ENCODE peak calls at places on chromosomes 7 and 10, in five cellular contexts. I is GM12878, E is astrocyte, S is neuronal stem cell, T is endothelial cell of umbilical vein. V is an unnamed sample.

GRCh38 chr7:137985253-137985896 is 16.5 kb downstream of the CREB3L2 start:
- DNase-seq in I (peak), E (peak), S (no peak), T (peak), V (no peak)

GRCh38 chr7:112271162-112271561 is 64.7 kb downstream of the ZNF277 start:
- DNase-seq in S (no peak), I (no peak), E (no peak), T (no peak), V (no peak)

GRCh38 chr7:13851756-13852155 is 137.7 kb downstream of the ETV1 start:
- DNase-seq in T (no peak), E (peak), I (no peak), S (no peak), V (no peak)

GRCh38 chr7:30914611-30915601 is 3.3 kb downstream of the AQP1 start:
- DNase-seq in S (no peak), I (no peak), E (peak), T (no peak), V (peak)

GRCh38 chr10:96124230-96125141 is 5.6 kb upstream of the ZNF518A start:
- DNase-seq in T (peak), E (peak), S (peak), I (no peak), V (peak)

GRCh38 chr10:1171586-1171985 is 115.4 kb downstream of the WDR37 start:
- DNase-seq in I (no peak), E (no peak), S (no peak), T (no peak), V (no peak)

GRCh38 chr10:119675483-119676170 is 24.4 kb downstream of the BAG3 start:
- DNase-seq in S (no peak), I (no peak), T (no peak), E (no peak), V (no peak)

GRCh38 chr7:153392726-153393125 is 633.2 kb downstream of the ACTR3B start:
- DNase-seq in I (no peak), T (no peak), E (no peak), S (no peak), V (no peak)

GRCh38 chr10:71136036-71136690 is 76.2 kb upstream of the UNC5B start:
- DNase-seq in T (no peak), E (no peak), I (no peak), S (no peak), V (no peak)

GRCh38 chr7:129085148-129085547 is 30.2 kb upstream of the TNPO3 start:
- DNase-seq in S (no peak), I (no peak), E (no peak), T (no peak), V (no peak)

GRCh38 chr10:122877264-122877663 is 2.1 kb downstream of the FAM24B start:
- DNase-seq in I (no peak), E (no peak), S (no peak), T (no peak), V (no peak)

GRCh38 chr10:97708976-97709745 is 4.4 kb upstream of the MARVELD1 start:
- DNase-seq in S (peak), E (peak), T (peak), I (no peak), V (no peak)

GRCh38 chr10:47383254-47384147 is 592 bp downstream of the ZNF488 start:
- DNase-seq in T (no peak), E (no peak), S (no peak), I (no peak), V (no peak)

GRCh38 chr7:113799896-113800295 is 118.9 kb downstream of the PPP1R3A start:
- DNase-seq in I (peak), T (no peak), S (no peak), E (no peak), V (no peak)

GRCh38 chr10:110354322-110354766 is 49.6 kb upstream of the SMNDC1 start:
- DNase-seq in I (peak), T (peak), E (peak), S (peak), V (peak)

GRCh38 chr7:12431886-12432285 is 28.2 kb upstream of the VWDE start:
- DNase-seq in E (no peak), I (no peak), S (no peak), T (peak), V (peak)

GRCh38 chr10:97648557-97649404 is 8.3 kb downstream of the PI4K2A start:
- DNase-seq in T (peak), I (peak), S (no peak), E (peak), V (peak)

GRCh38 chr10:1559731-1560130 is 177.6 kb downstream of the ADARB2 start:
- DNase-seq in I (no peak), T (no peak), S (no peak), E (no peak), V (no peak)

GRCh38 chr7:138434458-138435093 is 25.5 kb upstream of the TRIM24 start:
- DNase-seq in S (no peak), E (no peak), T (no peak), I (no peak), V (no peak)

GRCh38 chr10:114905450-114905849 is 32.5 kb upstream of the TRUB1 start:
- DNase-seq in S (no peak), E (peak), T (no peak), I (no peak), V (peak)

GRCh38 chr7:136105191-136105590 is 128.0 kb upstream of the MTPN start:
- DNase-seq in S (no peak), T (no peak), I (no peak), E (no peak), V (no peak)

GRCh38 chr10:9911488-9911887 is 1106.2 kb upstream of the CELF2 start:
- DNase-seq in T (no peak), I (no peak), S (no peak), E (no peak), V (no peak)

GRCh38 chr10:89342219-89342966 is 14.6 kb downstream of the IFIT3 start:
- DNase-seq in S (no peak), E (peak), I (no peak), T (peak), V (peak)

GRCh38 chr10:119940487-119940886 is 48.0 kb downstream of the SEC23IP start:
- DNase-seq in S (no peak), T (peak), E (peak), I (no peak), V (peak)

GRCh38 chr10:71836594-71836970 is 14.5 kb downstream of the PSAP start:
- DNase-seq in E (peak), S (no peak), I (peak), T (peak), V (no peak)

GRCh38 chr7:128168667-128169210 is 72.3 kb upstream of the LEP start:
- DNase-seq in E (peak), I (no peak), T (peak), S (peak), V (peak)

GRCh38 chr7:84948632-84949031 is 238.2 kb downstream of the SEMA3D start:
- DNase-seq in I (no peak), E (peak), S (no peak), T (no peak), V (no peak)
- H2AFZ ChIP-seq in I (no peak), E (no peak), S (no peak), T (peak), V (no peak)

DNA sequence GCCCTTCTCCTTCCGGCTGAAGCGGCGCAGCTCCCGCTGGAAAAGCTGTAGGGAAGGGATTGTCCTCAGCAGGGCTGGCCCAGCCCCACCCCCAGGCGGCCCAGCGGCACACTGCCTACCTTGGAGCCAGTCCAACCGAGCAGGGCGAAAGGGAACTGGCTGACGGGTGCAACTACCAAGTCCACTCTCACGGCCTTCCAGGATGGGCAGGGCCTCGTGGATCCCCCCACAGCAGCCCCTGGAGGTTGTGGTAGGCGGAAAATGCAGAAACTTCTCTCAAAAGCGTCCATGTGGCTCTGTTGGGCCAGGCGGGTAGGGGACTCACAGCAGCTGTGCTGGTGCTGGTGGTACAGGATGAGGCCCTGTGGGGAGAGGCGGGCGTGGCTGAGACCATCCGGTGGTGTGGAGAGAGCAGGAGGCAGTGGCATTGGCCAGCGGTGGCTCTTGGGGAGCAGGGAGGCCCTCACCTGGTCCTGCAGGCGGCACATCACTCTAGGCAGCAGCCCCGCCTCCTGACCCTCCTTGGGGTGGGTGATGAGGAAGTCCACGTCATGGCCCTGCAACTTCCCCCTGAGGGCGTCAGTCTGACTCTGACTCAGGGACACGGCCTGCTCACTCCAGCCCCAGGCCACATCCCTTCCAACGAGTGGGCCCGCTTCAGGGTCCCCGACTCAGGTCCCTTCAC is 8.4 kb upstream of the PGAM2 start:
- DNase-seq in E (peak), I (no peak), S (no peak), T (peak), V (peak)
- H3K9ac ChIP-seq in E (peak), I (no peak), S (peak), T (peak), V (no peak)

DNA sequence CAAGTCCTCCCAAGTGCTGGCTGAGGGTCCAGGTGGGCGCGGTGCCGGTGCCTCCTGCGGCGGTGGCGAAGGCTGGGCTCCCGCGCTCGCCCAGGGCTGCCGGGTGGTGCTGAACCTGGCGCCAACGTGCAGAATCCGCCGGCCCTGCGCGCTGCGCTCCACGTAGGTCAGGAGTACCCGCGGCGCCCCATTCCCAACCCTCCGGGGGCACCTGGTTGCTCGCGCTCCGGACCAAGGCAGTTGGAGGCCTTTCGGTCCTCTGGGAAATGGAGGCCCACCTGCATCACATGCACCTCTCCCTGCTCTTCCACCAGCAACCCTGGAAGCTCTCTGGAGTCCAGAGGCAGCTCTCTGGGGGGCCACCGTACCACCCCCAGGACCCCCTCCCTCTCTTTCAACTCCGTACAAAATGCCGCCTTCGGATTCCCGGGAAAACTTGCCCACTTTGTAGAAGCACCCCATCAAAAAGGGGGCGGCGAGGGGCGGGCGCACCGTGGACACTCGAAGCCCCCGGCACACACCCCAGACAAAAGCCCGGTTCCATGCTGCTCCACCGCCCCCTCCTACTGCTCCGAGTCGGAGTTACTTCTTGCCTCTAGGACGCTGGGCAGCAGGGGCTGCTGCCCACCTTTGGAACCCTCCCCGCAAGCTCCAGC is 706 bp downstream of the SLC16A9 start:
- DNase-seq in I (no peak), E (no peak), T (peak), S (peak), V (peak)
- H3K4me3 ChIP-seq in I (peak), E (peak), T (peak), S (peak), V (peak)

DNA sequence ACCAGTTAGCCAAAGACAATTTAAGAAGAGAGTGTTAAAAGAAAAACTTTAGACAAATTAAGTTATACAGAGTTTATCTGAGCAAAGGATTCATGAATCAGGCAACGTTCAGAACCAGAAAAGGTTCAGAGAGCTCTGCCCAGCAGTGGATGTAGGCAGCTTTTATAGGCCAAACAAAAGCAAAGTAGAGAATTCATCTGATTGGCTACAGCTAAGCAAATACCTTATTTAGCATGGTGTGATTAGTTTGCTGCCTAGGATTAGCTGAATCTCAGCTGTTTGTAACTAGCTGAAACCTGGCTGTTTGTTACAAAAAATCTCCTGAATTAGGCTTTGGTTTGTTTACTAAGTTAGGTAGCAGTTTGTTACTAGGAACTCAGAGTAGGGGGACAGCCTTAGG is 66.0 kb downstream of the SLC25A40 start:
- DNase-seq in I (no peak), T (no peak), E (no peak), S (peak), V (no peak)
- H2AFZ ChIP-seq in I (no peak), T (no peak), E (peak), S (peak), V (no peak)

DNA sequence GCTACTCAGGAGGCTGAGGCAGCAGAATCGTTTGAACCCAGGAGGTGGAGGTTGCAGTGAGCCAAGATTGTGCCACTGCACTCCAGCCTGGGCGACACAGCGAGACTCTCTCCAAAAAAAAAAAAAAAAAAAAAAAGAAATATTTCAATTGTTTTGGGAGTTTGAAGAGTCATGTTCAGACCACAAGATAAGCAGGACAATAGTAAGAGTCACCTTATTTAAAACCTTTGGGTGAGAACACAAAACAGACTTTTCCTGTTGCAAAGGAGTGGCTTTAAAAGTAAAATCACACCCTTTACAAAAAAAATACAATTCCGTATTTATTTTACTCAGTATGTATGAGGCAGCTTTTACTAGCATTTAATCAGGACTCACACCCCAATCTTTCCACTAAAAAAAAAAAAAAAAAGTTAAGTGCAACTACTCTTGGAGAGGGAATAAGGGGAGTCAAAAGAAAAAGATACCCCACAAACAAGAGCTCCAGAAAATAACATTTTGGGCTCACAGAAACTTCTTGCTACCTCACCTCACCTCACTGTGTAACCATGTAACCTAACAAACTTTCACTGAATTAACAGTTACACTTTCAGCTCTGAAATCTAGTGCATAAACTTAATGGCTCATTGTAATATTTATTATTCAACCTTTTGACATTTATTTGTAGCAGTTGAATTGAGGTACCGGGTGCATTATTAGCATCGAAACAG is 11.2 kb downstream of the SKIDA1 start:
- DNase-seq in I (no peak), T (no peak), S (no peak), E (no peak), V (no peak)
- H3K9ac ChIP-seq in I (no peak), T (no peak), S (no peak), E (peak), V (no peak)

GRCh38 chr10:34817586-34817985 is 2.5 kb upstream of the PARD3 start:
- DNase-seq in S (no peak), I (no peak), E (no peak), T (no peak), V (no peak)

GRCh38 chr10:34817054-34817453 is 2.0 kb upstream of the PARD3 start:
- DNase-seq in I (no peak), S (no peak), E (no peak), T (no peak), V (no peak)

GRCh38 chr10:34814228-34815173 is 595 bp downstream of the PARD3 start:
- DNase-seq in E (no peak), I (no peak), S (peak), T (peak), V (peak)

GRCh38 chr10:34815174-34816066 is at the start of gene PARD3:
- DNase-seq in T (peak), I (no peak), E (no peak), S (peak), V (peak)

GRCh38 chr10:34816067-34817002 is 1.2 kb upstream of the PARD3 start:
- DNase-seq in S (peak), E (no peak), I (no peak), T (peak), V (no peak)
- H3K4me3 ChIP-seq in S (peak), E (peak), I (no peak), T (peak), V (peak)

GRCh38 chr7:1610678-1611302 is 41.0 kb upstream of the PSMG3 start:
- DNase-seq in I (no peak), T (no peak), E (no peak), S (no peak), V (no peak)

GRCh38 chr7:1610013-1610677 is 40.3 kb upstream of the PSMG3 start:
- DNase-seq in T (no peak), I (no peak), S (no peak), E (no peak), V (no peak)

GRCh38 chr7:1608318-1608717 is 38.5 kb upstream of the PSMG3 start:
- DNase-seq in S (no peak), I (no peak), E (no peak), T (no peak), V (no peak)

GRCh38 chr7:1607686-1608085 is 37.9 kb upstream of the PSMG3 start:
- DNase-seq in I (no peak), S (no peak), E (no peak), T (no peak), V (no peak)

DNA sequence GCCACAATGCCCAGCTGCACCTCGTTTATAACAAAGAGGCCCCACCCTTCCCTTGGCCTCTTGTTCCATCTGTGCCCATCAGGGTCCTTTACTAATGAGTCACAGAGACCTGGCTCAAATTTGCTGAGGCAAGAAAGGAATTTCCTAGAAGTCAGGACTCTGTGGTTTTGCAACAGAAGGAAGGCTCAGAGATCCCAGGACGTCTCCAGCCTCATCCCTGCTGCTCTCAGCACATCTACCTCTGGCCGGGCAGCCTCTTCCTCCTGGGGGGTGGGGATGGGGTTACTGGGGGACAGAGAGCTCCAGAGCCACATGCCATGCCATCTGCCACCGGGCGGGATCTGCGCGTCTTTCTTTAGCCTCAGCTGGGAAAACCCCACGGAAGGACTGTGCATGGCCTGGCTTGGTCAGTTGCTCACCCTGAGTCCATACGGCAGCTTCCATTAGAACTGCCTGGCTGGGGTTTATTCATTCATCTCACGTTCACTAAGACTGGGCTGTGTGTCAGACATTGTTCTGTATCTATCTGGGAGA is 41.9 kb upstream of the PSMG3 start:
- DNase-seq in T (no peak), I (no peak), E (peak), S (no peak), V (peak)
- H2AFZ ChIP-seq in T (no peak), I (no peak), E (peak), S (no peak), V (no peak)

GRCh38 chr7:109354000-109354399 is 784.3 kb downstream of the DNAJB9 start:
- DNase-seq in E (no peak), S (no peak), I (no peak), T (no peak), V (no peak)

GRCh38 chr7:109351493-109351892 is 781.8 kb downstream of the DNAJB9 start:
- DNase-seq in S (no peak), I (no peak), E (no peak), T (no peak), V (no peak)

DNA sequence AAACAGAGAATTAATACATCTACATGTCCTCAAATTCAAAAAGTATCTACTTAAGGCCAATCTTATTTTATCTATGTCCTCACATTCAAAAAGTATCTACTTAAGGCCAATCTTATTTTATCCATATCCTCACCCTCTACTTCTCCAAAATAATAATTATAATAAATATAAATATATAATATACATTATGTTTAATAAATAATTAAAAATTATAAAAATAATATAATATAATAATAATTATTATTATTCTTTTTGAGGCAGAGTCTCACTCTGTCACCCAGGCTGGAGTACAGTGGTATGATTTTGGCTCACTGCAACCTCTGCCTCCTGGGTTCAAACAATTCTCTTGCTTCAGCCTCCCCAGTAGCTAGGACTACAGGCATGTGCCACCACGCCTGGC is 784.9 kb downstream of the DNAJB9 start:
- DNase-seq in I (no peak), E (no peak), S (no peak), T (no peak), V (no peak)
- H3K9ac ChIP-seq in I (no peak), E (no peak), S (no peak), T (no peak), V (no peak)

DNA sequence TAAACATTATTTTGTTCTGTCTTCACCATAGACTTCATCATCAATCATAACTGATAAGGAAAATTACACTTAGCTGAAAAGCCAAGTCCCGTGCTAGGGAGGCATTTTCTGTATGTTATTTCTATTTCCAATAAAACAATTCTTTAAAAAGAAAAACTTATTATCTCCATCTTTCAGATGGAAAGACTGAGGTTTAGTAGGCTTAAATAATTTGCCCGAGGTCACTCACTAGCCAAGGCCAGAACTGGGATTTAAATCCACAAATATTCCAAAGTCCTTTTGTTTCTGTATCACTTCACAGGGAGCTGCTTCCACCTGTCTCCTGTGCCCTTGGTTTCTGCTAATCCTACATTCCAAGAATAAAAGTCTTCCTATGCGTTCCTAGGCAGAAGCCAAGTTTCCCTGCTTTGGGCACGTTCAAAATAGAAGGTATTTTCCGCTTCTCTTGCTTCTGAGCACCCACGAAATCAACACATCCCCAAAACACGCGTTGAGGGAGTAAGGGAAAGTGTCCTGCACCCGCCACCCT is 720 bp downstream of the CPVL start:
- DNase-seq in I (no peak), T (no peak), E (no peak), S (no peak), V (no peak)
- H3K4me3 ChIP-seq in I (no peak), T (no peak), E (peak), S (peak), V (peak)

V was measured in mammary epithelial cell.